ENCODE peak calls at places on chromosomes 1 and 21, in four cellular contexts. V is activated T-helper 1 cell treated with anti-CD3 and anti-CD28 coated beads, Interleukin-2, amount 50 U/mL, for 16 hours; C is adipocyte; D is GM04503. P is an unnamed sample.
A peak's percentile ranks its signal among the peaks of the same experiment; 100 is the strongest.

GRCh38 chr1:203180611-203181330 is 5.1 kb upstream of the MYBPH start:
- DNase-seq in V (no peak), D (no peak), C (no peak), P (no peak)

GRCh38 chr1:187228790-187229189 is 400.0 kb downstream of the PLA2G4A start:
- DNase-seq in V (no peak), D (no peak), C (no peak), P (no peak)

GRCh38 chr1:43058545-43059360 is 100.1 kb upstream of the SLC2A1 start:
- DNase-seq in V (no peak), D (no peak), C (peak; percentile 38), P (peak; percentile 55)

GRCh38 chr1:47705517-47706130 is 267.8 kb downstream of the FOXD2 start:
- DNase-seq in V (no peak), D (no peak), C (peak; percentile 49), P (peak; percentile 16)

GRCh38 chr1:30305519-30305918 is 417.9 kb downstream of the MATN1 start:
- DNase-seq in V (no peak), C (no peak), D (no peak), P (no peak)

GRCh38 chr1:201850053-201850397 is 21.1 kb downstream of the IPO9 start:
- DNase-seq in C (peak; percentile 81), D (peak; percentile 81), V (no peak), P (peak; percentile 94)

GRCh38 chr1:100866041-100866900 is 28.4 kb downstream of the EXTL2 start:
- DNase-seq in D (no peak), C (peak; percentile 78), V (no peak), P (peak; percentile 64)

GRCh38 chr21:46357335-46357604 is 33.3 kb downstream of the PCNT start:
- DNase-seq in D (no peak), C (no peak), V (no peak), P (no peak)

GRCh38 chr1:185813401-185813979 is 79.3 kb downstream of the HMCN1 start:
- DNase-seq in C (peak; percentile 87), V (no peak), D (no peak), P (peak; percentile 57)

GRCh38 chr1:35646043-35646442 is 4.7 kb upstream of the PSMB2 start:
- DNase-seq in C (peak; percentile 23), V (no peak), D (no peak), P (no peak)

GRCh38 chr21:37220433-37220980 is 46.6 kb downstream of the VPS26C start:
- DNase-seq in C (peak; percentile 63), D (no peak), V (no peak), P (peak; percentile 47)

GRCh38 chr1:245276426-245276825 is 121.6 kb downstream of the KIF26B start:
- DNase-seq in D (no peak), C (no peak), V (no peak), P (no peak)

GRCh38 chr1:217955723-217956122 is 324.6 kb downstream of the SPATA17 start:
- DNase-seq in D (no peak), V (no peak), C (no peak), P (no peak)

GRCh38 chr1:166090244-166090643 is 76.6 kb downstream of the FAM78B start:
- DNase-seq in D (no peak), C (no peak), V (no peak), P (no peak)

GRCh38 chr1:57340361-57341192 is 83.3 kb downstream of the DAB1 start:
- DNase-seq in V (no peak), D (no peak), C (no peak), P (no peak)

GRCh38 chr1:234656981-234657651 is 47.1 kb upstream of the IRF2BP2 start:
- DNase-seq in V (no peak), D (peak; percentile 85), C (peak; percentile 56), P (peak; percentile 89)

GRCh38 chr1:205012416-205013140 is 30.4 kb upstream of the CNTN2 start:
- DNase-seq in C (no peak), V (no peak), D (no peak), P (peak; percentile 12)